ENCODE peak calls at places on chromosomes 6 and 20, in ten cellular contexts. One of them, this sample, is unnamed.

GRCh38 chr20:45685896-45686295 is 15.9 kb upstream of the WFDC11 start:
- DNase-seq in ovary: no peak
- DNase-seq in fibroblast of gingiva: no peak
- DNase-seq in ELR: peak
- DNase-seq in nucleus accumbens: no peak
- DNase-seq in DMS153: no peak
- DNase-seq in cardiac muscle cell: no peak
- DNase-seq in GM13977: no peak
- DNase-seq in head of caudate nucleus: no peak
- DNase-seq in A172: peak
- DNase-seq in this sample: peak

GRCh38 chr6:149897015-149897697 is 757 bp downstream of the RAET1E start:
- DNase-seq in DMS153: no peak
- DNase-seq in A172: peak
- DNase-seq in cardiac muscle cell: no peak
- DNase-seq in fibroblast of gingiva: peak
- DNase-seq in ovary: peak
- DNase-seq in head of caudate nucleus: peak
- DNase-seq in GM13977: no peak
- DNase-seq in ELR: peak
- DNase-seq in nucleus accumbens: no peak
- DNase-seq in this sample: peak

GRCh38 chr6:163634514-163635171 is 220.1 kb downstream of the QKI start:
- DNase-seq in A172: no peak
- DNase-seq in ELR: no peak
- DNase-seq in ovary: no peak
- DNase-seq in nucleus accumbens: no peak
- DNase-seq in fibroblast of gingiva: no peak
- DNase-seq in GM13977: no peak
- DNase-seq in cardiac muscle cell: no peak
- DNase-seq in head of caudate nucleus: no peak
- DNase-seq in DMS153: peak
- DNase-seq in this sample: peak

GRCh38 chr6:5416250-5416649 is 154.9 kb downstream of the FARS2 start:
- DNase-seq in ELR: no peak
- DNase-seq in nucleus accumbens: no peak
- DNase-seq in DMS153: no peak
- DNase-seq in fibroblast of gingiva: peak
- DNase-seq in GM13977: no peak
- DNase-seq in head of caudate nucleus: no peak
- DNase-seq in ovary: no peak
- DNase-seq in A172: no peak
- DNase-seq in cardiac muscle cell: peak
- DNase-seq in this sample: no peak

GRCh38 chr6:165729307-165729936 is 66.4 kb upstream of the PDE10A start:
- DNase-seq in ovary: no peak
- DNase-seq in GM13977: peak
- DNase-seq in A172: peak
- DNase-seq in cardiac muscle cell: peak
- DNase-seq in fibroblast of gingiva: no peak
- DNase-seq in ELR: peak
- DNase-seq in DMS153: peak
- DNase-seq in nucleus accumbens: no peak
- DNase-seq in head of caudate nucleus: peak
- DNase-seq in this sample: peak

GRCh38 chr6:152954443-152954842 is 28.4 kb downstream of the FBXO5 start:
- DNase-seq in cardiac muscle cell: no peak
- DNase-seq in head of caudate nucleus: no peak
- DNase-seq in GM13977: no peak
- DNase-seq in ovary: no peak
- DNase-seq in ELR: no peak
- DNase-seq in fibroblast of gingiva: no peak
- DNase-seq in nucleus accumbens: no peak
- DNase-seq in DMS153: no peak
- DNase-seq in A172: no peak
- DNase-seq in this sample: no peak

GRCh38 chr6:78611886-78612480 is 255.4 kb upstream of the IRAK1BP1 start:
- DNase-seq in fibroblast of gingiva: no peak
- DNase-seq in ovary: no peak
- DNase-seq in GM13977: no peak
- DNase-seq in DMS153: no peak
- DNase-seq in A172: peak
- DNase-seq in head of caudate nucleus: no peak
- DNase-seq in cardiac muscle cell: peak
- DNase-seq in nucleus accumbens: no peak
- DNase-seq in ELR: peak
- DNase-seq in this sample: no peak

GRCh38 chr6:44257007-44257752 is at the start of gene SLC35B2:
- DNase-seq in head of caudate nucleus: peak
- DNase-seq in DMS153: no peak
- DNase-seq in A172: peak
- DNase-seq in fibroblast of gingiva: peak
- DNase-seq in nucleus accumbens: peak
- DNase-seq in ELR: peak
- DNase-seq in GM13977: peak
- DNase-seq in ovary: peak
- DNase-seq in cardiac muscle cell: peak
- DNase-seq in this sample: peak

GRCh38 chr6:42817910-42818309 is 36.1 kb downstream of the BICRAL start:
- DNase-seq in fibroblast of gingiva: peak
- DNase-seq in DMS153: no peak
- DNase-seq in nucleus accumbens: no peak
- DNase-seq in A172: no peak
- DNase-seq in GM13977: no peak
- DNase-seq in head of caudate nucleus: no peak
- DNase-seq in cardiac muscle cell: no peak
- DNase-seq in ovary: no peak
- DNase-seq in ELR: no peak
- DNase-seq in this sample: no peak

GRCh38 chr20:61482425-61482887 is 230.4 kb downstream of the CDH4 start:
- DNase-seq in fibroblast of gingiva: no peak
- DNase-seq in GM13977: no peak
- DNase-seq in ovary: no peak
- DNase-seq in nucleus accumbens: no peak
- DNase-seq in DMS153: no peak
- DNase-seq in head of caudate nucleus: no peak
- DNase-seq in cardiac muscle cell: no peak
- DNase-seq in A172: no peak
- DNase-seq in ELR: no peak
- DNase-seq in this sample: peak

GRCh38 chr6:45677381-45677992 is 299.8 kb upstream of the SUPT3H start:
- DNase-seq in ELR: no peak
- DNase-seq in head of caudate nucleus: peak
- DNase-seq in cardiac muscle cell: no peak
- DNase-seq in A172: no peak
- DNase-seq in ovary: no peak
- DNase-seq in nucleus accumbens: no peak
- DNase-seq in GM13977: peak
- DNase-seq in fibroblast of gingiva: no peak
- DNase-seq in DMS153: peak
- DNase-seq in this sample: peak

GRCh38 chr6:156943816-156944215 is 166.6 kb downstream of the ARID1B start:
- DNase-seq in DMS153: no peak
- DNase-seq in ELR: no peak
- DNase-seq in nucleus accumbens: no peak
- DNase-seq in ovary: no peak
- DNase-seq in cardiac muscle cell: no peak
- DNase-seq in A172: no peak
- DNase-seq in GM13977: no peak
- DNase-seq in fibroblast of gingiva: peak
- DNase-seq in head of caudate nucleus: no peak
- DNase-seq in this sample: no peak

GRCh38 chr20:38620501-38620900 is 18.9 kb downstream of the ARHGAP40 start:
- DNase-seq in fibroblast of gingiva: no peak
- DNase-seq in nucleus accumbens: no peak
- DNase-seq in A172: no peak
- DNase-seq in DMS153: no peak
- DNase-seq in head of caudate nucleus: no peak
- DNase-seq in ovary: no peak
- DNase-seq in ELR: no peak
- DNase-seq in GM13977: no peak
- DNase-seq in cardiac muscle cell: no peak
- DNase-seq in this sample: no peak

This sample was measured in SJCRH30.